ENCODE peak calls at places on chromosomes 3 and 15, in six cellular contexts. X, Y, M, O, H and K are unnamed samples.
A peak's percentile ranks its signal among the peaks of the same experiment; 100 is the strongest.

GRCh38 chr3:82196645-82197044 is 435.2 kb upstream of the GBE1 start:
- DNase-seq in Y (no peak), X (no peak), M (no peak), H (no peak), O (no peak), K (no peak)

GRCh38 chr15:56168394-56168793 is 75.3 kb downstream of the RFX7 start:
- DNase-seq in Y (no peak), M (no peak), H (no peak), X (no peak), O (no peak), K (no peak)

GRCh38 chr15:52124270-52124878 is 11.8 kb upstream of the BCL2L10 start:
- DNase-seq in Y (no peak), M (no peak), X (no peak), O (no peak), H (no peak), K (no peak)

GRCh38 chr15:76057332-76058000 is 2.3 kb upstream of the TMEM266 start:
- DNase-seq in M (no peak), X (no peak), H (no peak), O (no peak), Y (peak; percentile 37), K (no peak)

GRCh38 chr3:70308760-70309159 is 3.7 kb downstream of the MDFIC2 start:
- DNase-seq in Y (no peak), X (no peak), H (no peak), M (no peak), O (no peak), K (no peak)

GRCh38 chr3:119497824-119498187 is 541 bp upstream of the TIMMDC1 start:
- DNase-seq in O (no peak), M (no peak), H (peak; percentile 46), Y (no peak), X (no peak), K (no peak)

GRCh38 chr15:27598251-27599045 is 500.7 kb downstream of the OCA2 start:
- DNase-seq in H (no peak), Y (no peak), M (no peak), O (no peak), X (no peak), K (no peak)

GRCh38 chr3:11084098-11084497 is 70.2 kb upstream of the HRH1 start:
- DNase-seq in X (no peak), M (no peak), Y (no peak), O (no peak), H (no peak), K (no peak)

GRCh38 chr15:67472957-67473356 is 48.0 kb upstream of the C15orf61 start:
- DNase-seq in H (no peak), M (no peak), X (no peak), O (no peak), Y (no peak), K (no peak)

GRCh38 chr3:104385421-104385820 is 981.3 kb upstream of the ALCAM start:
- DNase-seq in O (no peak), X (no peak), H (no peak), M (no peak), Y (no peak), K (no peak)

GRCh38 chr3:32500225-32500624 is 2.4 kb downstream of the CMTM6 start:
- DNase-seq in X (no peak), H (no peak), O (no peak), M (no peak), Y (no peak), K (no peak)

GRCh38 chr3:117127147-117127546 is 417.6 kb downstream of the TUSC7 start:
- DNase-seq in M (no peak), Y (no peak), H (no peak), X (no peak), O (no peak), K (no peak)

GRCh38 chr15:99429681-99430081 is 136.1 kb upstream of the MEF2A start:
- DNase-seq in Y (no peak), O (no peak), X (no peak), M (no peak), H (peak; percentile 14), K (no peak)

GRCh38 chr15:39920510-39921273 is 626 bp upstream of the GPR176 start:
- DNase-seq in O (peak; percentile 83), Y (peak; percentile 75), H (peak; percentile 76), M (peak; percentile 25), X (no peak), K (no peak)
- H3K4me3 ChIP-seq in O (peak overlapping the region; percentile 74), Y (peak overlapping the region; percentile 69), H (peak overlapping the region; percentile 61), M (peak overlapping the region; percentile 70), X (peak overlapping the region; percentile 91), K (peak overlapping the region; percentile 96)

GRCh38 chr15:101258238-101259144 is 6.6 kb upstream of the CHSY1 start:
- DNase-seq in H (peak; percentile 58), O (peak; percentile 61), Y (peak; percentile 60), M (no peak), X (no peak), K (no peak)
- TF ChIP-seq CTCF in H (peak; percentile 68), O (peak; percentile 81), Y (peak; percentile 90), M (peak; percentile 80), X (peak; percentile 65), K (peak; percentile 81)

GRCh38 chr3:159187706-159188105 is 385.9 kb downstream of the MFSD1 start:
- DNase-seq in Y (no peak), O (no peak), H (no peak), X (no peak), M (no peak), K (no peak)
- H3K27me3 ChIP-seq in Y (no peaks in the 10 kb centered on the region), O (no peaks in the 10 kb centered on the region), H (no peaks in the 10 kb centered on the region), X (no peaks in the 10 kb centered on the region), M (no peaks in the 10 kb centered on the region), K (peaks cover 9% of the 10 kb centered on the region)

GRCh38 chr3:160675566-160676124 is 1.3 kb upstream of the ARL14 start:
- DNase-seq in M (no peak), O (no peak), H (no peak), X (no peak), Y (no peak), K (no peak)
- H3K4me3 ChIP-seq in M (no peak overlapping the region), O (no peak overlapping the region), H (no peak overlapping the region), X (no peak overlapping the region), Y (no peak overlapping the region), K (no peak overlapping the region)

GRCh38 chr3:123920383-123920782 is 36.3 kb upstream of the MYLK start:
- DNase-seq in O (no peak), M (no peak), H (no peak), X (no peak), Y (no peak), K (no peak)
- TF ChIP-seq CTCF in O (no peak), M (no peak), H (no peak), X (no peak), Y (no peak), K (no peak)

DNA sequence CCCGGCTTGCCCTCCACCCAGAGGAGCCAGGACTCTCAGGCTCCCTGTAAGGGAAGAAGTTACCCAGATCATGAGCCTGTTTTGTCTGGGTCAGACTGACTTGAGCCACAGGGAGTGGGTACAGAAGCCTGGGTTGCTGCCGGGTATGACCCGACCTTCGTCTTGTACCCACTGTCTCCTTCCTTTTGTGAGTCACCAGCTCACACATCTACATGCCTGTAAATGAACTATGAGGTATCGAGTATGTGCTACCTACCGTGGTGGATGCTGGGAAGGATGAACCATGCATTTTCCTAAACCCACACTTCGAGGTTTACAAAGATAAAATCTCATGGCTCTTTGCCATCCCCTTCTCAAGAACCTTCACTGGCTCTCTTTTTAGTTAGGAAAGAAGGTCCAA is 56.9 kb downstream of the CACNA1D start:
- DNase-seq in X (no peak), H (no peak), O (no peak), M (no peak), Y (no peak), K (no peak)
- H3K27me3 ChIP-seq in X (no peaks in the 10 kb centered on the region), H (no peaks in the 10 kb centered on the region), O (no peaks in the 10 kb centered on the region), M (no peaks in the 10 kb centered on the region), Y (no peaks in the 10 kb centered on the region), K (no peaks in the 10 kb centered on the region)

GRCh38 chr3:141959921-141960554 is 83.6 kb downstream of the ATP1B3 start:
- DNase-seq in Y (no peak), M (no peak), H (no peak), X (no peak), O (no peak), K (peak; percentile 50)

GRCh38 chr3:141963301-141963700 is 86.9 kb downstream of the ATP1B3 start:
- DNase-seq in H (no peak), Y (no peak), X (no peak), M (no peak), O (no peak), K (no peak)

GRCh38 chr3:141955163-141955562 is 78.7 kb downstream of the ATP1B3 start:
- DNase-seq in H (no peak), Y (no peak), M (no peak), O (no peak), X (no peak), K (peak; percentile 46)

GRCh38 chr3:141960731-141961130 is 84.3 kb downstream of the ATP1B3 start:
- DNase-seq in Y (no peak), H (no peak), M (no peak), X (no peak), O (no peak), K (no peak)

DNA sequence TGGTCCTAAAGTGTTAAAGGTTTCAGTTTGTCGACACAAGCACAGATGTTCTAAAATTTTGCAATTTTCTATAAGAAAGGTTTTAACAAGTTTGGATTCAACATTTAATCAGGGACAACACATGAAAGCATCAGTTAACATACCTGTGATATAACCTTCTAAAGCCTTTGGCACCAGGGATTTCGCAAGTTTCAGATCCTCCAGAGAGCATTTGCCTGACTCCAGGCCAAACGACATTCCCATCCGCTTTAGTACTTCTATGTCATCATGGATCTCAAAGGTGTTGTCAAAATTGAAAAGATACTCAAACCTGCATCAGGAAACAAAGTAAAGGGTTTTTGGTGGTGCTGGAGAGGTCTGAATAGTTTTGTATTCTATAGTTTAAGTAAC is 83.1 kb downstream of the ATP1B3 start:
- DNase-seq in H (no peak), X (no peak), O (no peak), Y (no peak), M (no peak), K (no peak)
- H3K4me3 ChIP-seq in H (no peak overlapping the region), X (no peak overlapping the region), O (no peak overlapping the region), Y (no peak overlapping the region), M (no peak overlapping the region), K (no peak overlapping the region)

GRCh38 chr15:98272586-98272985 is 312.1 kb downstream of the ARRDC4 start:
- DNase-seq in M (no peak), O (no peak), Y (no peak), H (no peak), X (no peak), K (no peak)
- TF ChIP-seq CTCF in M (no peak), O (no peak), Y (no peak), H (no peak), X (no peak), K (no peak)

DNA sequence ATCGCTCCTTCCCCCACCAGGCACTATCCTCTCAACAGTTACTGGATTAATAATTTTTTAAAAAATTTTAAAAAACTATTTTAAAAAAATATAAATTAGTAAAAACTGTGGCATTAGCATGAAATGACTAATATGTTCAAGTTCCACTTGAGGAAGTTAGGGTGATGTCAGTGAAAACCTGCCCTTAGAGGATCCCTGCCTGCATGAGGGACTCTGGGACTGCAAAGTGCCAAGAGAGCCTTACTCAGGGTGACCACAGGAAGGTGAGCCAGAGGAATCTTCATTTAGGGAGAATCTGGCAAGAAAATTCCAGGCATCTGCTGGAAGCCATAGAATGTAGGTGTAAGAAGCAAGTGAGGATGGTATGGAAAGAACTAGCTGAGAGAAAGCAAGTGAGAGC is 157.7 kb upstream of the BCL6 start:
- DNase-seq in M (no peak), O (no peak), X (no peak), Y (no peak), H (no peak), K (no peak)
- H3K27me3 ChIP-seq in M (no peaks in the 10 kb centered on the region), O (peaks cover 5% of the 10 kb centered on the region), X (no peaks in the 10 kb centered on the region), Y (no peaks in the 10 kb centered on the region), H (no peaks in the 10 kb centered on the region), K (no peaks in the 10 kb centered on the region)